ENCODE peak calls at places on chromosomes 1 and 21, in five cellular contexts. Z, N, X, C and S are unnamed samples.
A peak's percentile ranks its signal among the peaks of the same experiment; 100 is the strongest.

GRCh38 chr1:232634086-232634485 is 4.2 kb upstream of the SIPA1L2 start:
- DNase-seq in X (no peak), N (no peak), C (no peak), Z (no peak), S (no peak)

GRCh38 chr1:28259935-28260802 is 851 bp downstream of the SESN2 start:
- DNase-seq in X (peak; percentile 73), C (peak; percentile 85), N (peak; percentile 25), Z (peak; percentile 37), S (peak; percentile 57)

GRCh38 chr1:41698916-41699860 is 214.7 kb upstream of the EDN2 start:
- DNase-seq in Z (no peak), C (no peak), X (no peak), N (no peak), S (no peak)

GRCh38 chr1:12544357-12544756 is 73.7 kb downstream of the DHRS3 start:
- DNase-seq in X (peak; percentile 31), Z (no peak), C (no peak), N (no peak), S (no peak)

GRCh38 chr1:38539931-38540330 is 319.6 kb downstream of the RRAGC start:
- DNase-seq in N (no peak), X (no peak), Z (no peak), C (no peak), S (no peak)

GRCh38 chr21:33455858-33456446 is 23.8 kb downstream of the TMEM50B start:
- DNase-seq in X (no peak), N (no peak), Z (no peak), C (no peak), S (no peak)

GRCh38 chr21:25371831-25372434 is 235.3 kb downstream of the MRPL39 start:
- DNase-seq in N (no peak), X (no peak), C (no peak), Z (peak; percentile 62), S (no peak)

GRCh38 chr21:41653243-41653943 is 113.5 kb downstream of the RIPK4 start:
- DNase-seq in C (no peak), X (no peak), Z (no peak), N (no peak), S (no peak)

GRCh38 chr1:183025782-183026774 is 2.9 kb downstream of the LAMC1 start:
- DNase-seq in C (no peak), X (peak; percentile 89), Z (no peak), N (no peak), S (no peak)

GRCh38 chr1:77584884-77585283 is 97.6 kb downstream of the ZZZ3 start:
- DNase-seq in X (no peak), Z (no peak), N (no peak), C (no peak), S (no peak)

GRCh38 chr1:21933397-21934248 is 3.5 kb downstream of the HSPG2 start:
- DNase-seq in Z (peak; percentile 68), N (no peak), C (no peak), X (peak; percentile 63), S (no peak)

GRCh38 chr1:7549277-7549676 is 221.8 kb upstream of the VAMP3 start:
- DNase-seq in N (no peak), X (peak; percentile 97), C (peak; percentile 61), Z (peak; percentile 94), S (peak; percentile 69)